ENCODE peak calls at places on chromosomes 6 and 20, in four cellular contexts. N is left lung; W is CD8-positive, alpha-beta memory T cell; Z is left ventricle myocardium inferior. M is an unnamed sample. For H3K27me3, the result is how much of the 10 kb centered on the place peaks cover.

GRCh38 chr6:157840776-157841175 is 17.7 kb downstream of the SNX9 start:
- DNase-seq in W (no peak), Z (no peak), N (no peak), M (no peak)

GRCh38 chr20:22800161-22800560 is 215.8 kb upstream of the FOXA2 start:
- DNase-seq in N (no peak), W (no peak), Z (no peak), M (no peak)

GRCh38 chr6:141484726-141485125 is 648.0 kb upstream of the GJE1 start:
- DNase-seq in W (peak), N (no peak), Z (no peak), M (no peak)

GRCh38 chr6:4059115-4059777 is 19.7 kb downstream of the FAM217A start:
- DNase-seq in N (no peak), Z (no peak), W (peak), M (no peak)

GRCh38 chr6:109454483-109455160 is 950 bp downstream of the MICAL1 start:
- DNase-seq in W (peak), Z (no peak), N (no peak), M (no peak)

GRCh38 chr6:150297327-150298028 is 71.3 kb upstream of the IYD start:
- DNase-seq in N (no peak), W (no peak), Z (no peak), M (no peak)

GRCh38 chr6:32609731-32610640 is 20.3 kb upstream of the HLA-DRB1 start:
- DNase-seq in W (peak), N (no peak), Z (no peak), M (no peak)

GRCh38 chr6:74256387-74257180 is 560.6 kb downstream of the CD109 start:
- DNase-seq in W (no peak), N (no peak), Z (no peak), M (no peak)

GRCh38 chr6:44128020-44128917 is 915 bp downstream of the TMEM63B start:
- DNase-seq in N (peak), Z (peak), W (no peak), M (no peak)

GRCh38 chr6:147222160-147222838 is 18.1 kb downstream of the STXBP5 start:
- DNase-seq in N (no peak), Z (no peak), W (no peak), M (no peak)

GRCh38 chr20:12999201-12999600 is 9.6 kb upstream of the SPTLC3 start:
- DNase-seq in N (no peak), W (no peak), Z (no peak), M (no peak)

GRCh38 chr6:35496036-35496850 is 636 bp downstream of the TEAD3 start:
- DNase-seq in W (no peak), Z (peak), N (no peak), M (peak)

GRCh38 chr6:29558439-29559079 is 973 bp downstream of the UBD start:
- DNase-seq in Z (no peak), N (no peak), W (no peak), M (no peak)

GRCh38 chr6:139472341-139473038 is 98.0 kb upstream of the CITED2 start:
- DNase-seq in Z (no peak), W (no peak), N (no peak), M (no peak)

GRCh38 chr20:35443003-35443402 is 5.0 kb upstream of the GDF5 start:
- DNase-seq in W (no peak), N (no peak), Z (no peak), M (no peak)

GRCh38 chr6:40845588-40845987 is 193.4 kb downstream of the UNC5CL start:
- DNase-seq in W (no peak), N (no peak), Z (no peak), M (no peak)

DNA sequence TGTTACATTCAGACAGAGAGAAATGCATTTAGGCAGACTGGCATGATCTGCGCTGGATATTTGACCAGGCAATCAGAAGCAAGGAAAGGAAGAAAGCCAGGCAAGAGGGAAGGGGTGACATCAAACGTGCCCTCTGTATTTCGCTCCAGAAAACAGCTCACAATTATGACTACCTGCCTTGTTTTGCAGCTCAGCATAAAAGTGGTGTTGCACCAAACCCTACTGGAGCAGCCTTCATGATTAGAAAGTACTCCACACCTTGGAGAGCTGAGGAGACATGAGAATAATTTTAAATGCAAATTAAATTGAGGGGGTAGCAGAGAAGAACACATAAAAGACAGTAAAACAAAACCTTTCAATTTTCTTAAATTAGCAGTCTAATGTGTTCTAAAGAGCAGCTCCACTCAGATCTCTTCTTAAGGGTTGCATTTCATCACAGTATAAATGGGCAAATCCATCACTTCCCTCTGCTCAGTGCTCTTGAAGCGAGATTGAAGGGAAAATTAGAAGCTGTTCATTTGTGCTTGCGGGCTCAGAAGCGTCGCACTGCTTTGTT is at the start of gene PHACTR1:
- DNase-seq in W (no peak), Z (no peak), N (no peak), M (no peak)
- H3K27me3 ChIP-seq in W (under half), Z (half or more), N (under half), M (half or more)

DNA sequence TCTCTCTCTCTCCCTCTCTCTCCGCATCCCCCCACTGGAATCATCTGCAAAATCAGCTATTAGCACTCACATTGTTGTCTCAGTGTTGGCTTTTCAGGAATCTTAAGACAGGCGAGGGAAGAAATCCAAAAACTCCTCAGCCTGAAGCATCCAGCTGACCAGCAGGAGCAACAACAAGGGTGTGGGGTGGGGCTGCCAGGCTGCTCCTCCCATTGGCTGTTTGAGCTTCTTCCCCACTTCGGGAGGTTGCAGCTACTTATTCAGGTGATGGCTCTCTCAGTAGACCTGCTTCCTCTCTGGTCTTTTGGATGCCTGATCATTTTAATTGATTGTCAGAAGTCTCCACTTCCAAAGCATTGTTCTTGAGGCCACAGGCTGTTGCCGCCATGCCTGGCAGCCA is 24.1 kb upstream of the SLC32A1 start:
- DNase-seq in N (no peak), W (no peak), Z (no peak), M (no peak)
- H3K27me3 ChIP-seq in N (under half), W (under half), Z (half or more), M (half or more)

GRCh38 chr6:16985484-16986284 is 116.2 kb upstream of the STMND1 start:
- DNase-seq in W (no peak), Z (no peak), N (no peak), M (no peak)
- H3K27me3 ChIP-seq in W (under half), Z (under half), N (under half), M (under half)

DNA sequence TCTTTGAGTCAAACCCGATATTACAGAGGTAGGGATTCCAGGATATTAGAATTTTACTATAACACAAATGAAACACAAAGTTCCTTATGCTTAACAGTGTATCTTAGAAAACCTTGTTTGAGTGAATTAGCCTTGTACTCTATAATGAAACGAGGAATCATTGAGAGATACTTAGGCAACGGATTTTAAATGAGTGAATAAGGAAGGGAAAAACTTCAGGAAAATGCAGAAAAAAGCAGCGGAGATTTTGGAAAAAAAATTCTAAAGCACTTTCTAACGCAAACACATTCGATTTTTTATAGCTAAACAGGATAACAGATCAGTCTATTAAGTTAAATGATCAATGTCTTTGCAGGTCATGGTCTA is 137.3 kb downstream of the HFE start:
- DNase-seq in N (no peak), W (no peak), Z (no peak), M (no peak)
- H3K27me3 ChIP-seq in N (under half), W (under half), Z (half or more), M (under half)

GRCh38 chr6:10397756-10398438 is 17.0 kb downstream of the TFAP2A start:
- DNase-seq in W (no peak), Z (no peak), N (no peak), M (no peak)

GRCh38 chr6:10400330-10400729 is 14.5 kb downstream of the TFAP2A start:
- DNase-seq in W (no peak), N (no peak), Z (no peak), M (no peak)

GRCh38 chr6:10399451-10399850 is 15.4 kb downstream of the TFAP2A start:
- DNase-seq in N (no peak), W (no peak), Z (no peak), M (no peak)

GRCh38 chr6:10396775-10397174 is 18.1 kb downstream of the TFAP2A start:
- DNase-seq in W (no peak), N (no peak), Z (no peak), M (no peak)

GRCh38 chr6:10398439-10399218 is 16.2 kb downstream of the TFAP2A start:
- DNase-seq in N (no peak), Z (no peak), W (no peak), M (no peak)
- H3K27me3 ChIP-seq in N (half or more), Z (half or more), W (under half), M (half or more)

GRCh38 chr6:1379026-1379809 is 10.2 kb upstream of the FOXF2 start:
- DNase-seq in W (no peak), N (no peak), Z (no peak), M (no peak)

GRCh38 chr6:1377526-1378223 is 11.7 kb upstream of the FOXF2 start:
- DNase-seq in Z (no peak), N (no peak), W (no peak), M (no peak)

GRCh38 chr6:1379810-1380198 is 9.6 kb upstream of the FOXF2 start:
- DNase-seq in W (no peak), Z (no peak), N (no peak), M (no peak)

GRCh38 chr6:1376653-1377052 is 12.7 kb upstream of the FOXF2 start:
- DNase-seq in W (no peak), N (no peak), Z (no peak), M (no peak)

DNA sequence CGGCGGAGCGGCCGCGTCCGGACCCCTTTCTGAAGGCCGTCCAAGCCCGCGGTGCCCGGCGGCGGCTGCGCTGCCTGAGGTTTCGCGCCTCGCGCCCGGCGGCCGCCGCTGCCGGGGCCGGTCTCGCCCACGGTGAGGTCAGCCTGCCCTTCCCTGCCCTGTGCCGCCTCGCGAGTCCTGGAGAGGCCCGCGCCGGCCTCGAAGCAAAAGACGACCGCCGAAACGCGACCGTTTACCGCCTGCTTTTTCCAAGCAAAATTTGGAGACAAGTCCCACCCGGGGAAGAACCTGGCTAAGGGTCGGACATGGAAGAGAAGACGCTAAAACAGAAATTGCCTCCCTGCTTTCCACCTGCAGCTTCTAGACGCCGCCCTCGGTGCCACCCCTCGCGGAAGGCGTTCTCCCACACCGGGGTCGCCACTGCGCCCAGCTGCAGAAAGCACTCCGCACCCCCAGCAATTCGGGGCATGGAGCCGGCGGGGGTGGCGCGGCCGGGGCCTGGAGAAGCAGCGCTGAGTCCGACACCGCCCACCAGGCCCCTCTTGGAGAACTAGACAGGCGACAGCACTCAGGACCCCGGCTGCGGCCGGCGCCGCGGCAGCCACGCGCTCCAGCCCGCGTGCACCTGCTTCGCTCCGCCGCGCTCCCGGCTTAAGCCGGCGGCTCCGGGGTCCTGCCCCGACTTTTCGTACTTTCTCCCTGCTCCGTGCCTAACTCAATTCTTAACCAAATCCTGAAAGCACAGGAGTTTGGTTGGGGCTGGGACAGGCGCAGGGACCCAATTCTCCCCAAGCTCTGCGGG is 11.0 kb upstream of the FOXF2 start:
- DNase-seq in N (no peak), W (no peak), Z (no peak), M (no peak)
- H3K27me3 ChIP-seq in N (half or more), W (under half), Z (half or more), M (half or more)